ENCODE peak calls at places on chromosomes 2 and 18, in four cellular contexts. One of them, this sample, is unnamed.
A peak's percentile ranks its signal among the peaks of the same experiment; 100 is the strongest.

GRCh38 chr2:54409752-54410151 is 46.4 kb upstream of the SPTBN1 start:
- DNase-seq in epithelial cell of esophagus: no peak
- DNase-seq in dorsolateral prefrontal cortex: peak; percentile 58
- DNase-seq in fibroblast of lung: no peak
- DNase-seq in this sample: no peak

GRCh38 chr18:3885209-3885792 is 435.3 kb downstream of the TGIF1 start:
- DNase-seq in epithelial cell of esophagus: no peak
- DNase-seq in dorsolateral prefrontal cortex: no peak
- DNase-seq in fibroblast of lung: no peak
- DNase-seq in this sample: peak; percentile 24

GRCh38 chr2:20578895-20579825 is 71.7 kb downstream of the HS1BP3 start:
- DNase-seq in epithelial cell of esophagus: peak; percentile 97
- DNase-seq in dorsolateral prefrontal cortex: peak; percentile 84
- DNase-seq in fibroblast of lung: peak; percentile 91
- DNase-seq in this sample: peak; percentile 93

GRCh38 chr2:165401285-165401852 is 68.1 kb upstream of the CSRNP3 start:
- DNase-seq in epithelial cell of esophagus: peak; percentile 81
- DNase-seq in dorsolateral prefrontal cortex: no peak
- DNase-seq in fibroblast of lung: peak; percentile 88
- DNase-seq in this sample: peak; percentile 68

GRCh38 chr2:218022131-218022850 is 19.5 kb upstream of the TNS1 start:
- DNase-seq in epithelial cell of esophagus: no peak
- DNase-seq in dorsolateral prefrontal cortex: no peak
- DNase-seq in fibroblast of lung: no peak
- DNase-seq in this sample: no peak

GRCh38 chr2:157780211-157780610 is 95.9 kb downstream of the ACVR1 start:
- DNase-seq in epithelial cell of esophagus: no peak
- DNase-seq in dorsolateral prefrontal cortex: no peak
- DNase-seq in fibroblast of lung: no peak
- DNase-seq in this sample: no peak

GRCh38 chr18:79952996-79953559 is 1.6 kb upstream of the SLC66A2 start:
- DNase-seq in epithelial cell of esophagus: no peak
- DNase-seq in dorsolateral prefrontal cortex: no peak
- DNase-seq in fibroblast of lung: no peak
- DNase-seq in this sample: no peak

GRCh38 chr2:66584011-66584410 is 149.1 kb downstream of the MEIS1 start:
- DNase-seq in epithelial cell of esophagus: no peak
- DNase-seq in dorsolateral prefrontal cortex: no peak
- DNase-seq in fibroblast of lung: peak; percentile 47
- DNase-seq in this sample: no peak

GRCh38 chr2:64105676-64106461 is 38.4 kb downstream of the PELI1 start:
- DNase-seq in epithelial cell of esophagus: peak; percentile 36
- DNase-seq in dorsolateral prefrontal cortex: no peak
- DNase-seq in fibroblast of lung: no peak
- DNase-seq in this sample: no peak

GRCh38 chr18:25229080-25229479 is 122.9 kb downstream of the ZNF521 start:
- DNase-seq in epithelial cell of esophagus: no peak
- DNase-seq in dorsolateral prefrontal cortex: no peak
- DNase-seq in fibroblast of lung: peak; percentile 80
- DNase-seq in this sample: no peak

GRCh38 chr18:3305354-3305762 is 43.4 kb downstream of the MYL12B start:
- DNase-seq in epithelial cell of esophagus: peak; percentile 99
- DNase-seq in dorsolateral prefrontal cortex: no peak
- DNase-seq in fibroblast of lung: peak; percentile 99
- DNase-seq in this sample: peak; percentile 98

GRCh38 chr18:36374262-36374661 is 76.7 kb downstream of the FHOD3 start:
- DNase-seq in epithelial cell of esophagus: no peak
- DNase-seq in dorsolateral prefrontal cortex: no peak
- DNase-seq in fibroblast of lung: no peak
- DNase-seq in this sample: peak; percentile 19

GRCh38 chr2:42929577-42929984 is 137.2 kb upstream of the HAAO start:
- DNase-seq in epithelial cell of esophagus: no peak
- DNase-seq in dorsolateral prefrontal cortex: no peak
- DNase-seq in fibroblast of lung: no peak
- DNase-seq in this sample: no peak

GRCh38 chr2:42009657-42010580 is 37.9 kb upstream of the PKDCC start:
- DNase-seq in epithelial cell of esophagus: no peak
- DNase-seq in dorsolateral prefrontal cortex: no peak
- DNase-seq in fibroblast of lung: no peak
- DNase-seq in this sample: no peak

GRCh38 chr18:34514238-34514637 is 195.9 kb upstream of the DTNA start:
- DNase-seq in epithelial cell of esophagus: peak; percentile 69
- DNase-seq in dorsolateral prefrontal cortex: no peak
- DNase-seq in fibroblast of lung: no peak
- DNase-seq in this sample: no peak

GRCh38 chr2:219581346-219581745 is 9.2 kb downstream of the INHA start:
- DNase-seq in epithelial cell of esophagus: no peak
- DNase-seq in dorsolateral prefrontal cortex: no peak
- DNase-seq in fibroblast of lung: no peak
- DNase-seq in this sample: no peak

GRCh38 chr2:6993230-6993640 is 76.0 kb downstream of the RNF144A start:
- DNase-seq in epithelial cell of esophagus: no peak
- DNase-seq in dorsolateral prefrontal cortex: peak; percentile 63
- DNase-seq in fibroblast of lung: no peak
- DNase-seq in this sample: no peak

GRCh38 chr2:160429248-160430000 is 64.2 kb downstream of the RBMS1 start:
- DNase-seq in epithelial cell of esophagus: peak; percentile 71
- DNase-seq in dorsolateral prefrontal cortex: no peak
- DNase-seq in fibroblast of lung: peak; percentile 87
- DNase-seq in this sample: peak; percentile 62

GRCh38 chr2:121335294-121336290 is 50.6 kb upstream of the TFCP2L1 start:
- DNase-seq in epithelial cell of esophagus: peak; percentile 30
- DNase-seq in dorsolateral prefrontal cortex: no peak
- DNase-seq in fibroblast of lung: no peak
- DNase-seq in this sample: no peak

GRCh38 chr2:241741016-241741415 is 6.6 kb downstream of the D2HGDH start:
- DNase-seq in epithelial cell of esophagus: peak; percentile 67
- DNase-seq in dorsolateral prefrontal cortex: no peak
- DNase-seq in fibroblast of lung: no peak
- DNase-seq in this sample: peak; percentile 84

GRCh38 chr2:76640905-76641304 is 881.3 kb downstream of the LRRTM4 start:
- DNase-seq in epithelial cell of esophagus: peak; percentile 45
- DNase-seq in dorsolateral prefrontal cortex: peak; percentile 60
- DNase-seq in fibroblast of lung: no peak
- DNase-seq in this sample: peak; percentile 72

GRCh38 chr2:201004370-201004769 is 40.9 kb upstream of the ORC2 start:
- DNase-seq in epithelial cell of esophagus: no peak
- DNase-seq in dorsolateral prefrontal cortex: no peak
- DNase-seq in fibroblast of lung: no peak
- DNase-seq in this sample: no peak

GRCh38 chr2:66665124-66665984 is 230.4 kb downstream of the MEIS1 start:
- DNase-seq in epithelial cell of esophagus: peak; percentile 52
- DNase-seq in dorsolateral prefrontal cortex: no peak
- DNase-seq in fibroblast of lung: no peak
- DNase-seq in this sample: peak; percentile 4

GRCh38 chr18:46310258-46310657 is 206.1 kb downstream of the HAUS1 start:
- DNase-seq in epithelial cell of esophagus: peak; percentile 33
- DNase-seq in dorsolateral prefrontal cortex: no peak
- DNase-seq in fibroblast of lung: no peak
- DNase-seq in this sample: peak; percentile 79

GRCh38 chr2:73075477-73076373 is 4.2 kb upstream of the SFXN5 start:
- DNase-seq in epithelial cell of esophagus: peak; percentile 42
- DNase-seq in dorsolateral prefrontal cortex: peak; percentile 80
- DNase-seq in fibroblast of lung: peak; percentile 30
- DNase-seq in this sample: no peak

GRCh38 chr2:188291142-188291616 is 495 bp upstream of the GULP1 start:
- DNase-seq in epithelial cell of esophagus: no peak
- DNase-seq in dorsolateral prefrontal cortex: no peak
- DNase-seq in fibroblast of lung: peak; percentile 51
- DNase-seq in this sample: no peak

GRCh38 chr2:4358855-4359254 is 655.5 kb downstream of the DCDC2C start:
- DNase-seq in epithelial cell of esophagus: no peak
- DNase-seq in dorsolateral prefrontal cortex: no peak
- DNase-seq in fibroblast of lung: no peak
- DNase-seq in this sample: no peak

GRCh38 chr2:3574155-3574554 is 905 bp upstream of the RPS7 start:
- DNase-seq in epithelial cell of esophagus: no peak
- DNase-seq in dorsolateral prefrontal cortex: no peak
- DNase-seq in fibroblast of lung: no peak
- DNase-seq in this sample: no peak

GRCh38 chr2:26577442-26578433 is 63.4 kb downstream of the CIB4 start:
- DNase-seq in epithelial cell of esophagus: peak; percentile 62
- DNase-seq in dorsolateral prefrontal cortex: peak; percentile 66
- DNase-seq in fibroblast of lung: peak; percentile 55
- DNase-seq in this sample: peak; percentile 67

GRCh38 chr2:26757873-26758789 is 6.0 kb upstream of the SLC35F6 start:
- DNase-seq in epithelial cell of esophagus: peak; percentile 96
- DNase-seq in dorsolateral prefrontal cortex: no peak
- DNase-seq in fibroblast of lung: peak; percentile 99
- DNase-seq in this sample: peak; percentile 98

GRCh38 chr2:42371621-42372473 is 10.8 kb upstream of the COX7A2L start:
- DNase-seq in epithelial cell of esophagus: peak; percentile 96
- DNase-seq in dorsolateral prefrontal cortex: no peak
- DNase-seq in fibroblast of lung: peak; percentile 23
- DNase-seq in this sample: peak; percentile 21

GRCh38 chr2:6071536-6071935 is 379.4 kb downstream of the SOX11 start:
- DNase-seq in epithelial cell of esophagus: no peak
- DNase-seq in dorsolateral prefrontal cortex: no peak
- DNase-seq in fibroblast of lung: no peak
- DNase-seq in this sample: no peak

GRCh38 chr2:102141915-102142828 is at the start of gene IL1R1:
- DNase-seq in epithelial cell of esophagus: peak; percentile 77
- DNase-seq in dorsolateral prefrontal cortex: no peak
- DNase-seq in fibroblast of lung: peak; percentile 83
- DNase-seq in this sample: peak; percentile 80

GRCh38 chr2:234290671-234291070 is 206.2 kb downstream of the ARL4C start:
- DNase-seq in epithelial cell of esophagus: peak; percentile 65
- DNase-seq in dorsolateral prefrontal cortex: no peak
- DNase-seq in fibroblast of lung: no peak
- DNase-seq in this sample: peak; percentile 37

GRCh38 chr2:118232391-118233255 is 144.4 kb downstream of the INSIG2 start:
- DNase-seq in epithelial cell of esophagus: no peak
- DNase-seq in dorsolateral prefrontal cortex: no peak
- DNase-seq in fibroblast of lung: no peak
- DNase-seq in this sample: no peak

GRCh38 chr18:25587545-25587944 is 235.6 kb upstream of the ZNF521 start:
- DNase-seq in epithelial cell of esophagus: no peak
- DNase-seq in dorsolateral prefrontal cortex: no peak
- DNase-seq in fibroblast of lung: peak; percentile 3
- DNase-seq in this sample: no peak

GRCh38 chr2:239307921-239308620 is 92.7 kb downstream of the HDAC4 start:
- DNase-seq in epithelial cell of esophagus: no peak
- DNase-seq in dorsolateral prefrontal cortex: no peak
- DNase-seq in fibroblast of lung: no peak
- DNase-seq in this sample: no peak

GRCh38 chr18:27778925-27779324 is 398.0 kb downstream of the CDH2 start:
- DNase-seq in epithelial cell of esophagus: no peak
- DNase-seq in dorsolateral prefrontal cortex: no peak
- DNase-seq in fibroblast of lung: no peak
- DNase-seq in this sample: no peak

GRCh38 chr2:73386894-73387636 is 1.4 kb downstream of the ALMS1 start:
- DNase-seq in epithelial cell of esophagus: no peak
- DNase-seq in dorsolateral prefrontal cortex: no peak
- DNase-seq in fibroblast of lung: peak; percentile 2
- DNase-seq in this sample: no peak

GRCh38 chr18:76126327-76126726 is 368.7 kb downstream of the ZNF516 start:
- DNase-seq in epithelial cell of esophagus: no peak
- DNase-seq in dorsolateral prefrontal cortex: no peak
- DNase-seq in fibroblast of lung: no peak
- DNase-seq in this sample: peak; percentile 17
- TF ChIP-seq CTCF in epithelial cell of esophagus: no peak
- TF ChIP-seq CTCF in dorsolateral prefrontal cortex: no peak
- TF ChIP-seq CTCF in fibroblast of lung: no peak
- TF ChIP-seq CTCF in this sample: no peak

GRCh38 chr18:9792565-9793226 is 84.6 kb downstream of the RAB31 start:
- DNase-seq in epithelial cell of esophagus: no peak
- DNase-seq in dorsolateral prefrontal cortex: no peak
- DNase-seq in fibroblast of lung: no peak
- DNase-seq in this sample: peak; percentile 33
- TF ChIP-seq CTCF in epithelial cell of esophagus: peak; percentile 39
- TF ChIP-seq CTCF in dorsolateral prefrontal cortex: peak; percentile 40
- TF ChIP-seq CTCF in fibroblast of lung: peak; percentile 34
- TF ChIP-seq CTCF in this sample: peak; percentile 37

DNA sequence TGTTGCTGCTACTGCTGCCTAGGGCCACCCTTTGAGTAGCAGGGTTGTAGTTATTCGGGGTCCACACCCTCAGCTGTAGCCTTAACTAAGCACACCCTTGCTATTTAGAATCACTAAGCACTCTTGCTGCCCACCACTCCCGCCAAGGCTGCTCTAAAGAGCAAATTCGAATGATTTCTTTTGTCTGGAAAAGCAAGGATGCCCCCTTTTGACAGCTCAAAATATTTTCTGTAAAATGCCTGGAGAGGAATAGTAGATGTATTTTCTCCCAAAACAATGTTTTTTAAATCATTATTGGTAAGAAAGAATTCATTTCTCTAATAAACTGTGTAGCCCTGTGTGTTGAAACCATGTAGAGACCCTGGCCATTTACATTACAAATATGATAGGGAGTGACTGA is 80.8 kb upstream of the PAPOLG start:
- DNase-seq in epithelial cell of esophagus: no peak
- DNase-seq in dorsolateral prefrontal cortex: no peak
- DNase-seq in fibroblast of lung: no peak
- DNase-seq in this sample: no peak
- TF ChIP-seq CTCF in epithelial cell of esophagus: no peak
- TF ChIP-seq CTCF in dorsolateral prefrontal cortex: peak; percentile 25
- TF ChIP-seq CTCF in fibroblast of lung: no peak
- TF ChIP-seq CTCF in this sample: no peak

GRCh38 chr18:63169853-63170252 is 149.7 kb downstream of the BCL2 start:
- DNase-seq in epithelial cell of esophagus: no peak
- DNase-seq in dorsolateral prefrontal cortex: no peak
- DNase-seq in fibroblast of lung: no peak
- DNase-seq in this sample: no peak

GRCh38 chr18:63168287-63168686 is 151.3 kb downstream of the BCL2 start:
- DNase-seq in epithelial cell of esophagus: no peak
- DNase-seq in dorsolateral prefrontal cortex: no peak
- DNase-seq in fibroblast of lung: no peak
- DNase-seq in this sample: no peak

GRCh38 chr18:63161728-63162195 is 157.8 kb downstream of the BCL2 start:
- DNase-seq in epithelial cell of esophagus: peak; percentile 92
- DNase-seq in dorsolateral prefrontal cortex: peak; percentile 86
- DNase-seq in fibroblast of lung: peak; percentile 94
- DNase-seq in this sample: peak; percentile 82

GRCh38 chr18:63162271-63163014 is 157.1 kb downstream of the BCL2 start:
- DNase-seq in epithelial cell of esophagus: peak; percentile 20
- DNase-seq in dorsolateral prefrontal cortex: no peak
- DNase-seq in fibroblast of lung: peak; percentile 72
- DNase-seq in this sample: peak; percentile 6

DNA sequence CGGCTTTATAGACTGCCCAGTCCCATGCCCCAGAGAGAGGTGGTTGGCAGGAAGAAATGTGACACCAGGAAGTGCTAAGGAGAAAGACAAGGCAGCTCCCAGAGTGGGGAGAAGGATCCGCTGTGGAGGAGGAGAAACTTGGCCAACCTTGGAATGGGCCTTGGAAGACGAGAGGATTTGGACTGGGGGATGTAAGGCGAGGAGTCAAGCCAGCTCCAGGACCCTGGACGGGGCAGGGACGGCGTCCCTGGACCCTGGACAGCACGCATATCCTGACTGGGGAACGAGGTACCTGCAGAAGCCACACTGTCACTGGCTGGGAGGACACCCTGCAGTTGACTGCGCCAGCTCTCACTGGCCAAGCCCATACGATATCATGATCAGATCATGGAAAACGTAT is 153.4 kb downstream of the BCL2 start:
- DNase-seq in epithelial cell of esophagus: no peak
- DNase-seq in dorsolateral prefrontal cortex: no peak
- DNase-seq in fibroblast of lung: no peak
- DNase-seq in this sample: no peak
- TF ChIP-seq CTCF in epithelial cell of esophagus: no peak
- TF ChIP-seq CTCF in dorsolateral prefrontal cortex: no peak
- TF ChIP-seq CTCF in fibroblast of lung: no peak
- TF ChIP-seq CTCF in this sample: no peak

GRCh38 chr18:56322403-56322802 is 316.0 kb downstream of the TXNL1 start:
- DNase-seq in epithelial cell of esophagus: no peak
- DNase-seq in dorsolateral prefrontal cortex: no peak
- DNase-seq in fibroblast of lung: no peak
- DNase-seq in this sample: no peak
- TF ChIP-seq CTCF in epithelial cell of esophagus: no peak
- TF ChIP-seq CTCF in dorsolateral prefrontal cortex: no peak
- TF ChIP-seq CTCF in fibroblast of lung: no peak
- TF ChIP-seq CTCF in this sample: no peak